ENCODE peak calls at places on chromosome 7, in eight cellular contexts. O, L, Q, K, M, P, F and T are unnamed samples.
A peak's percentile ranks its signal among the peaks of the same experiment; 100 is the strongest.

GRCh38 chr7:80335473-80336232 is 176.2 kb downstream of the GNAT3 start:
- DNase-seq in P (no peak), O (no peak), L (no peak), K (no peak), F (no peak), Q (no peak), M (peak; percentile 25), T (no peak)

GRCh38 chr7:133051066-133051465 is 30.8 kb downstream of the CHCHD3 start:
- DNase-seq in O (no peak), L (no peak), F (no peak), Q (no peak), K (no peak), P (no peak), M (no peak), T (no peak)

GRCh38 chr7:149720372-149721083 is 52.9 kb downstream of the ZNF467 start:
- DNase-seq in Q (no peak), F (no peak), O (no peak), M (no peak), P (peak; percentile 30), L (no peak), K (no peak), T (peak; percentile 79)

GRCh38 chr7:134602921-134603394 is 43.7 kb upstream of the BPGM start:
- DNase-seq in P (no peak), O (no peak), F (no peak), L (no peak), Q (no peak), M (no peak), K (no peak), T (no peak)

GRCh38 chr7:66768865-66769832 is 28.6 kb downstream of the RABGEF1 start:
- DNase-seq in P (no peak), K (no peak), Q (no peak), O (no peak), M (no peak), L (no peak), F (no peak), T (no peak)

GRCh38 chr7:132092106-132092505 is 484.2 kb downstream of the PLXNA4 start:
- DNase-seq in M (peak; percentile 27), O (no peak), K (no peak), P (no peak), L (no peak), F (no peak), Q (no peak), T (no peak)

GRCh38 chr7:143460585-143460984 is 17.1 kb upstream of the TAS2R41 start:
- DNase-seq in M (no peak), O (no peak), Q (no peak), L (no peak), F (no peak), P (no peak), K (no peak), T (no peak)

GRCh38 chr7:47965456-47965855 is 14.0 kb downstream of the HUS1 start:
- DNase-seq in F (no peak), K (no peak), Q (no peak), O (no peak), P (no peak), L (no peak), M (no peak), T (no peak)

GRCh38 chr7:96658011-96658391 is 51.6 kb downstream of the SEM1 start:
- DNase-seq in F (no peak), P (no peak), M (no peak), Q (no peak), O (no peak), K (no peak), L (no peak), T (no peak)

GRCh38 chr7:51366930-51367613 is 50.5 kb upstream of the COBL start:
- DNase-seq in P (peak; percentile 25), Q (no peak), L (no peak), M (peak; percentile 60), O (peak; percentile 70), F (no peak), K (no peak), T (peak; percentile 32)

GRCh38 chr7:140577656-140578055 is 63.0 kb downstream of the DENND2A start:
- DNase-seq in L (no peak), K (no peak), M (no peak), P (no peak), Q (no peak), F (no peak), O (no peak), T (no peak)

GRCh38 chr7:158422551-158423189 is 165.0 kb downstream of the PTPRN2 start:
- DNase-seq in Q (no peak), O (no peak), M (no peak), K (no peak), P (no peak), L (no peak), F (no peak), T (no peak)

GRCh38 chr7:90551036-90551435 is 45.1 kb upstream of the CDK14 start:
- DNase-seq in P (no peak), O (no peak), M (no peak), Q (no peak), F (no peak), K (no peak), L (no peak), T (no peak)

GRCh38 chr7:111438369-111439289 is 123.7 kb downstream of the IMMP2L start:
- DNase-seq in M (no peak), O (no peak), P (no peak), F (no peak), L (no peak), Q (no peak), K (no peak), T (peak; percentile 37)

GRCh38 chr7:29332027-29332806 is 137.6 kb downstream of the CHN2 start:
- DNase-seq in M (no peak), K (no peak), O (peak; percentile 92), F (no peak), Q (no peak), P (no peak), L (no peak), T (no peak)

GRCh38 chr7:16753932-16754571 is 497 bp downstream of the TSPAN13 start:
- DNase-seq in K (peak; percentile 14), L (peak; percentile 49), Q (no peak), O (peak; percentile 11), F (no peak), M (peak; percentile 69), P (peak; percentile 70), T (no peak)

GRCh38 chr7:65477326-65477725 is 103.7 kb downstream of the ZNF92 start:
- DNase-seq in L (no peak), Q (no peak), O (peak; percentile 3), K (no peak), F (no peak), P (no peak), M (peak; percentile 84), T (no peak)

GRCh38 chr7:121624922-121625321 is 228.8 kb upstream of the FAM3C start:
- DNase-seq in Q (no peak), P (no peak), M (no peak), K (no peak), L (peak; percentile 67), F (no peak), O (no peak), T (no peak)